ENCODE peak calls at places on chromosomes 13 and 19, in six cellular contexts. G, T, L, K, U and S are unnamed samples.

GRCh38 chr19:19628499-19629134 is 597 bp upstream of the LPAR2 start:
- DNase-seq in T (peak; percentile 57), G (no peak), K (peak; percentile 90), L (peak; percentile 78), U (no peak), S (peak; percentile 40)

GRCh38 chr13:59721889-59722579 is 441.7 kb downstream of the DIAPH3 start:
- DNase-seq in L (peak; percentile 13), T (no peak), U (no peak), K (no peak), G (no peak), S (no peak)

GRCh38 chr19:32339988-32340874 is 5.2 kb upstream of the ZNF507 start:
- DNase-seq in T (peak; percentile 61), K (peak; percentile 38), G (peak; percentile 43), L (peak; percentile 64), U (peak; percentile 39), S (peak; percentile 48)

GRCh38 chr19:43936219-43936618 is 1.1 kb upstream of the ZNF45 start:
- DNase-seq in K (no peak), T (no peak), G (no peak), L (no peak), U (no peak), S (no peak)

GRCh38 chr13:50457430-50458393 is 385.8 kb downstream of the DLEU7 start:
- DNase-seq in T (no peak), G (peak; percentile 14), L (no peak), U (no peak), K (no peak), S (no peak)

GRCh38 chr19:58522709-58523108 is 3.1 kb upstream of the ZBTB45 start:
- DNase-seq in K (no peak), T (no peak), U (no peak), L (no peak), G (no peak), S (no peak)

GRCh38 chr19:16529466-16530144 is 12.6 kb downstream of the CHERP start:
- DNase-seq in U (no peak), L (no peak), K (no peak), G (no peak), T (no peak), S (no peak)

GRCh38 chr19:44608391-44608821 is 5.0 kb upstream of the IGSF23 start:
- DNase-seq in K (peak; percentile 42), U (no peak), L (peak; percentile 43), T (no peak), G (peak; percentile 18), S (no peak)

GRCh38 chr19:45423589-45424190 is at the start of gene ERCC1:
- DNase-seq in G (peak; percentile 93), T (peak; percentile 94), L (peak; percentile 98), U (peak; percentile 95), K (peak; percentile 97), S (peak; percentile 96)

GRCh38 chr13:22596157-22596863 is 584.5 kb upstream of the SGCG start:
- DNase-seq in T (no peak), G (peak; percentile 15), U (no peak), L (no peak), K (no peak), S (no peak)

GRCh38 chr13:29369060-29369743 is 226.3 kb downstream of the SLC7A1 start:
- DNase-seq in G (peak; percentile 48), L (peak; percentile 72), K (peak; percentile 52), T (no peak), U (peak; percentile 14), S (peak; percentile 54)

GRCh38 chr19:35150445-35150844 is 4.1 kb upstream of the FXYD5 start:
- DNase-seq in U (no peak), K (no peak), L (no peak), G (no peak), T (no peak), S (no peak)

GRCh38 chr13:32824671-32825070 is 191.6 kb upstream of the KL start:
- DNase-seq in K (peak; percentile 90), L (peak; percentile 89), U (peak; percentile 97), T (no peak), G (peak; percentile 77), S (peak; percentile 95)

GRCh38 chr19:49512970-49513745 is 697 bp downstream of the FCGRT start:
- DNase-seq in K (no peak), G (no peak), T (no peak), L (peak; percentile 39), U (no peak), S (no peak)

GRCh38 chr13:36549771-36550170 is 117.5 kb downstream of the CCNA1 start:
- DNase-seq in L (no peak), K (no peak), T (no peak), U (no peak), G (peak; percentile 2), S (no peak)

GRCh38 chr19:19207637-19208582 is 3.8 kb upstream of the NCAN start:
- DNase-seq in L (no peak), U (no peak), K (no peak), T (no peak), G (no peak), S (no peak)

GRCh38 chr19:40995355-40995754 is 4.3 kb downstream of the CYP2B6 start:
- DNase-seq in U (no peak), L (no peak), K (no peak), G (no peak), T (no peak), S (no peak)

GRCh38 chr19:1590641-1591397 is 1.8 kb downstream of the MBD3 start:
- DNase-seq in L (peak; percentile 40), U (peak; percentile 42), G (no peak), T (peak; percentile 48), K (no peak), S (no peak)

GRCh38 chr13:44755872-44756271 is 179.7 kb upstream of the TSC22D1 start:
- DNase-seq in T (no peak), G (peak; percentile 62), K (peak; percentile 68), U (peak; percentile 94), L (peak; percentile 40), S (peak; percentile 84)

GRCh38 chr13:35984287-35984686 is 146.9 kb downstream of the DCLK1 start:
- DNase-seq in G (no peak), T (no peak), U (no peak), L (no peak), K (no peak), S (no peak)

GRCh38 chr13:46172531-46172991 is 9.4 kb downstream of the LCP1 start:
- DNase-seq in G (no peak), U (peak; percentile 76), K (no peak), T (peak; percentile 42), L (no peak), S (peak; percentile 70)

GRCh38 chr19:21608571-21608970 is 103.2 kb downstream of the ZNF429 start:
- DNase-seq in K (no peak), U (no peak), L (no peak), T (no peak), G (no peak), S (no peak)

GRCh38 chr19:12665646-12666304 is 767 bp downstream of the MAN2B1 start:
- DNase-seq in T (peak; percentile 41), G (no peak), U (no peak), K (no peak), L (no peak), S (peak; percentile 24)

GRCh38 chr13:25319781-25320180 is 18.4 kb downstream of the NUP58 start:
- DNase-seq in U (no peak), G (no peak), T (no peak), L (peak; percentile 47), K (peak; percentile 18), S (no peak)

GRCh38 chr19:42184401-42184861 is 33.0 kb downstream of the DEDD2 start:
- DNase-seq in L (peak; percentile 86), G (peak; percentile 95), K (peak; percentile 71), U (peak; percentile 81), T (peak; percentile 84), S (peak; percentile 77)

GRCh38 chr19:3507371-3508120 is 1.4 kb downstream of the FZR1 start:
- DNase-seq in L (no peak), T (peak; percentile 25), G (no peak), K (peak; percentile 18), U (no peak), S (no peak)

GRCh38 chr19:45824041-45824471 is 8.9 kb upstream of the RSPH6A start:
- DNase-seq in T (no peak), G (no peak), K (no peak), U (no peak), L (no peak), S (no peak)

GRCh38 chr19:33819875-33820781 is 23.5 kb downstream of the KCTD15 start:
- DNase-seq in T (peak; percentile 75), U (peak; percentile 91), K (peak; percentile 53), G (peak; percentile 72), L (peak; percentile 62), S (peak; percentile 75)

GRCh38 chr13:97726664-97727235 is 226.7 kb upstream of the IPO5 start:
- DNase-seq in K (peak; percentile 64), L (peak; percentile 80), G (peak; percentile 33), T (no peak), U (no peak), S (no peak)